ENCODE peak calls at places on chromosomes 3 and 15, in five cellular contexts. V, U, W, L and K are unnamed samples.

GRCh38 chr3:186318135-186318534 is 43.9 kb downstream of the DGKG start:
- DNase-seq in L (no peak), V (no peak), W (no peak), U (no peak), K (no peak)

GRCh38 chr3:54665201-54665600 is 262.7 kb downstream of the LRTM1 start:
- DNase-seq in W (no peak), V (no peak), U (no peak), L (no peak), K (no peak)

GRCh38 chr3:13879946-13880810 is at the start of gene WNT7A:
- DNase-seq in U (no peak), W (peak; percentile 57), L (peak; percentile 41), V (peak; percentile 74), K (peak; percentile 73)

GRCh38 chr15:81160312-81161214 is 26.5 kb downstream of the CFAP161 start:
- DNase-seq in L (no peak), V (no peak), U (no peak), W (no peak), K (no peak)

GRCh38 chr3:177335728-177336127 is 138.4 kb upstream of the TBL1XR1 start:
- DNase-seq in V (no peak), W (no peak), U (peak; percentile 89), L (no peak), K (no peak)

GRCh38 chr3:1381647-1382036 is 288.8 kb downstream of the CNTN6 start:
- DNase-seq in U (no peak), W (no peak), V (no peak), L (no peak), K (no peak)

GRCh38 chr3:55708242-55708641 is 221.1 kb upstream of the WNT5A start:
- DNase-seq in W (no peak), L (no peak), V (no peak), U (no peak), K (no peak)

GRCh38 chr3:118117061-118117460 is 917.6 kb downstream of the IGSF11 start:
- DNase-seq in L (no peak), V (no peak), U (no peak), W (no peak), K (no peak)

GRCh38 chr3:61956236-61956635 is 394.9 kb downstream of the PTPRG start:
- DNase-seq in L (no peak), V (no peak), W (no peak), U (no peak), K (no peak)

GRCh38 chr15:73818308-73818985 is 54.9 kb upstream of the TBC1D21 start:
- DNase-seq in L (no peak), W (no peak), U (peak; percentile 31), V (no peak), K (no peak)

GRCh38 chr3:54040476-54040875 is 81.9 kb upstream of the CACNA2D3 start:
- DNase-seq in L (no peak), U (no peak), V (no peak), W (no peak), K (no peak)

GRCh38 chr3:55965776-55966175 is 478.7 kb upstream of the WNT5A start:
- DNase-seq in V (no peak), U (peak; percentile 68), L (no peak), W (no peak), K (no peak)